ENCODE peak calls at places on chromosomes 7 and 10, in eight cellular contexts. One of them, this sample, is unnamed. For H3K79me2, the result is how much of the 10 kb centered on the place peaks cover.

GRCh38 chr7:25968205-25968993 is 183.6 kb upstream of the NFE2L3 start:
- DNase-seq in endothelial cell of umbilical vein: no peak
- DNase-seq in hepatocyte: no peak
- DNase-seq in fibroblast of lung: no peak
- DNase-seq in GM23338: no peak
- DNase-seq in Karpas-422: peak
- DNase-seq in HCT116: no peak
- DNase-seq in H1: no peak
- DNase-seq in this sample: peak

GRCh38 chr10:108180883-108181282 is 1016.4 kb upstream of the SORCS1 start:
- DNase-seq in endothelial cell of umbilical vein: no peak
- DNase-seq in hepatocyte: peak
- DNase-seq in fibroblast of lung: no peak
- DNase-seq in GM23338: peak
- DNase-seq in Karpas-422: no peak
- DNase-seq in HCT116: no peak
- DNase-seq in H1: no peak
- DNase-seq in this sample: no peak

GRCh38 chr7:108193593-108194498 is 63.7 kb upstream of the LAMB4 start:
- DNase-seq in endothelial cell of umbilical vein: no peak
- DNase-seq in hepatocyte: no peak
- DNase-seq in fibroblast of lung: no peak
- DNase-seq in GM23338: peak
- DNase-seq in Karpas-422: no peak
- DNase-seq in HCT116: no peak
- DNase-seq in H1: no peak
- DNase-seq in this sample: no peak

GRCh38 chr10:132359305-132360040 is 27.5 kb downstream of the LRRC27 start:
- DNase-seq in endothelial cell of umbilical vein: no peak
- DNase-seq in hepatocyte: no peak
- DNase-seq in fibroblast of lung: no peak
- DNase-seq in GM23338: no peak
- DNase-seq in Karpas-422: no peak
- DNase-seq in HCT116: no peak
- DNase-seq in H1: no peak
- DNase-seq in this sample: no peak

GRCh38 chr10:72107325-72108003 is 19.1 kb upstream of the SPOCK2 start:
- DNase-seq in endothelial cell of umbilical vein: no peak
- DNase-seq in hepatocyte: no peak
- DNase-seq in fibroblast of lung: no peak
- DNase-seq in GM23338: no peak
- DNase-seq in Karpas-422: no peak
- DNase-seq in HCT116: no peak
- DNase-seq in H1: no peak
- DNase-seq in this sample: peak

GRCh38 chr10:62814901-62815372 is 1.2 kb downstream of the EGR2 start:
- DNase-seq in endothelial cell of umbilical vein: no peak
- DNase-seq in hepatocyte: peak
- DNase-seq in fibroblast of lung: no peak
- DNase-seq in GM23338: peak
- DNase-seq in Karpas-422: no peak
- DNase-seq in HCT116: no peak
- DNase-seq in H1: peak
- DNase-seq in this sample: no peak

GRCh38 chr10:127991543-127992255 is 84.8 kb downstream of the PTPRE start:
- DNase-seq in endothelial cell of umbilical vein: no peak
- DNase-seq in hepatocyte: no peak
- DNase-seq in fibroblast of lung: no peak
- DNase-seq in GM23338: no peak
- DNase-seq in Karpas-422: no peak
- DNase-seq in HCT116: no peak
- DNase-seq in H1: no peak
- DNase-seq in this sample: no peak

GRCh38 chr10:20228748-20229147 is 412.5 kb downstream of the PLXDC2 start:
- DNase-seq in endothelial cell of umbilical vein: no peak
- DNase-seq in hepatocyte: no peak
- DNase-seq in fibroblast of lung: no peak
- DNase-seq in GM23338: no peak
- DNase-seq in Karpas-422: no peak
- DNase-seq in HCT116: no peak
- DNase-seq in H1: no peak
- DNase-seq in this sample: no peak

GRCh38 chr10:108358912-108359311 is 1194.4 kb upstream of the SORCS1 start:
- DNase-seq in endothelial cell of umbilical vein: no peak
- DNase-seq in hepatocyte: peak
- DNase-seq in fibroblast of lung: peak
- DNase-seq in GM23338: no peak
- DNase-seq in Karpas-422: no peak
- DNase-seq in HCT116: no peak
- DNase-seq in H1: no peak
- DNase-seq in this sample: no peak

GRCh38 chr7:112566392-112567324 is 85.9 kb downstream of the LSMEM1 start:
- DNase-seq in endothelial cell of umbilical vein: peak
- DNase-seq in hepatocyte: no peak
- DNase-seq in fibroblast of lung: no peak
- DNase-seq in GM23338: no peak
- DNase-seq in Karpas-422: no peak
- DNase-seq in HCT116: no peak
- DNase-seq in H1: no peak
- DNase-seq in this sample: no peak

GRCh38 chr10:25125151-25125550 is 49.6 kb upstream of the GPR158 start:
- DNase-seq in endothelial cell of umbilical vein: no peak
- DNase-seq in hepatocyte: no peak
- DNase-seq in fibroblast of lung: no peak
- DNase-seq in GM23338: peak
- DNase-seq in Karpas-422: no peak
- DNase-seq in HCT116: no peak
- DNase-seq in H1: peak
- DNase-seq in this sample: no peak

GRCh38 chr10:28279878-28280277 is 23.0 kb downstream of the MPP7 start:
- DNase-seq in endothelial cell of umbilical vein: no peak
- DNase-seq in hepatocyte: no peak
- DNase-seq in fibroblast of lung: no peak
- DNase-seq in GM23338: no peak
- DNase-seq in Karpas-422: no peak
- DNase-seq in HCT116: no peak
- DNase-seq in H1: no peak
- DNase-seq in this sample: no peak

GRCh38 chr10:24665001-24665400 is 58.7 kb downstream of the ARHGAP21 start:
- DNase-seq in endothelial cell of umbilical vein: no peak
- DNase-seq in hepatocyte: no peak
- DNase-seq in fibroblast of lung: no peak
- DNase-seq in GM23338: no peak
- DNase-seq in Karpas-422: no peak
- DNase-seq in HCT116: no peak
- DNase-seq in H1: no peak
- DNase-seq in this sample: no peak

GRCh38 chr7:101216001-101216859 is 1.2 kb downstream of the PLOD3 start:
- DNase-seq in endothelial cell of umbilical vein: no peak
- DNase-seq in hepatocyte: no peak
- DNase-seq in fibroblast of lung: no peak
- DNase-seq in GM23338: no peak
- DNase-seq in Karpas-422: peak
- DNase-seq in HCT116: no peak
- DNase-seq in H1: no peak
- DNase-seq in this sample: no peak

GRCh38 chr7:40419832-40420231 is 285.0 kb downstream of the SUGCT start:
- DNase-seq in endothelial cell of umbilical vein: no peak
- DNase-seq in hepatocyte: no peak
- DNase-seq in fibroblast of lung: no peak
- DNase-seq in GM23338: no peak
- DNase-seq in Karpas-422: no peak
- DNase-seq in HCT116: no peak
- DNase-seq in H1: no peak
- DNase-seq in this sample: no peak

GRCh38 chr10:118107541-118107940 is 60.8 kb upstream of the RAB11FIP2 start:
- DNase-seq in endothelial cell of umbilical vein: no peak
- DNase-seq in hepatocyte: no peak
- DNase-seq in fibroblast of lung: no peak
- DNase-seq in GM23338: no peak
- DNase-seq in Karpas-422: no peak
- DNase-seq in HCT116: no peak
- DNase-seq in H1: no peak
- DNase-seq in this sample: no peak

GRCh38 chr10:52032681-52033629 is 281.1 kb upstream of the DKK1 start:
- DNase-seq in endothelial cell of umbilical vein: no peak
- DNase-seq in hepatocyte: no peak
- DNase-seq in fibroblast of lung: no peak
- DNase-seq in GM23338: no peak
- DNase-seq in Karpas-422: no peak
- DNase-seq in HCT116: no peak
- DNase-seq in H1: no peak
- DNase-seq in this sample: no peak

GRCh38 chr10:109961181-109962001 is 38.1 kb upstream of the XPNPEP1 start:
- DNase-seq in endothelial cell of umbilical vein: peak
- DNase-seq in hepatocyte: no peak
- DNase-seq in fibroblast of lung: peak
- DNase-seq in GM23338: peak
- DNase-seq in Karpas-422: no peak
- DNase-seq in HCT116: no peak
- DNase-seq in H1: no peak
- DNase-seq in this sample: no peak

GRCh38 chr7:81410471-81411117 is 359.3 kb downstream of the HGF start:
- DNase-seq in endothelial cell of umbilical vein: peak
- DNase-seq in hepatocyte: no peak
- DNase-seq in fibroblast of lung: no peak
- DNase-seq in GM23338: no peak
- DNase-seq in Karpas-422: no peak
- DNase-seq in HCT116: no peak
- DNase-seq in H1: no peak
- DNase-seq in this sample: no peak

DNA sequence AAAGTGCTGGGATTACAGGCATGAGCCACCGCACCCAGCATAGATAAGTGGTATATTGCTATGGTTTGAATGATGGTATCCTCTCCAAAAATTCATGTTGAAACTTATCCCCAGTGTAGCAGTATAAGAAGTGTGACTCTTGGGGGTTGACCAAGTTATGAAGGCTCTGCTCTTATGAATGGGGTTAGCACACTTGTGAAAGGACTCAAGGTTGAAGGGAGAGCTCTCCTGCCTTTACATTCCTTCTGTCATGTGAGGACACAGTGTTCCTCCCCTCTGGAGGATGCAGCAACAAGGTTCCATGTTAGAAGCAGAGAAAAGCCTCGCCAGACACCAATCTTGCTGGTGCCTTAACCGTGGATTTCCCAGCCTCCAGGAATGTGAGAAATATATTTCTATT is 58.0 kb downstream of the ADK start:
- DNase-seq in endothelial cell of umbilical vein: no peak
- DNase-seq in hepatocyte: no peak
- DNase-seq in fibroblast of lung: no peak
- DNase-seq in GM23338: no peak
- DNase-seq in Karpas-422: no peak
- DNase-seq in HCT116: no peak
- DNase-seq in H1: no peak
- DNase-seq in this sample: no peak
- H3K79me2 ChIP-seq in endothelial cell of umbilical vein: under half
- H3K79me2 ChIP-seq in hepatocyte: under half
- H3K79me2 ChIP-seq in fibroblast of lung: under half
- H3K79me2 ChIP-seq in GM23338: under half
- H3K79me2 ChIP-seq in Karpas-422: half or more
- H3K79me2 ChIP-seq in HCT116: under half
- H3K79me2 ChIP-seq in H1: under half
- H3K79me2 ChIP-seq in this sample: under half

GRCh38 chr7:47480576-47481538 is 101.1 kb downstream of the TNS3 start:
- DNase-seq in endothelial cell of umbilical vein: no peak
- DNase-seq in hepatocyte: no peak
- DNase-seq in fibroblast of lung: no peak
- DNase-seq in GM23338: peak
- DNase-seq in Karpas-422: no peak
- DNase-seq in HCT116: no peak
- DNase-seq in H1: no peak
- DNase-seq in this sample: no peak
- H3K79me2 ChIP-seq in endothelial cell of umbilical vein: under half
- H3K79me2 ChIP-seq in hepatocyte: half or more
- H3K79me2 ChIP-seq in fibroblast of lung: under half
- H3K79me2 ChIP-seq in GM23338: under half
- H3K79me2 ChIP-seq in Karpas-422: half or more
- H3K79me2 ChIP-seq in HCT116: under half
- H3K79me2 ChIP-seq in H1: under half
- H3K79me2 ChIP-seq in this sample: under half

GRCh38 chr7:156848979-156849378 is 44.0 kb downstream of the LMBR1 start:
- DNase-seq in endothelial cell of umbilical vein: no peak
- DNase-seq in hepatocyte: no peak
- DNase-seq in fibroblast of lung: no peak
- DNase-seq in GM23338: no peak
- DNase-seq in Karpas-422: no peak
- DNase-seq in HCT116: no peak
- DNase-seq in H1: no peak
- DNase-seq in this sample: no peak
- H3K79me2 ChIP-seq in endothelial cell of umbilical vein: under half
- H3K79me2 ChIP-seq in hepatocyte: half or more
- H3K79me2 ChIP-seq in fibroblast of lung: under half
- H3K79me2 ChIP-seq in GM23338: half or more
- H3K79me2 ChIP-seq in Karpas-422: half or more
- H3K79me2 ChIP-seq in HCT116: half or more
- H3K79me2 ChIP-seq in H1: under half
- H3K79me2 ChIP-seq in this sample: half or more

DNA sequence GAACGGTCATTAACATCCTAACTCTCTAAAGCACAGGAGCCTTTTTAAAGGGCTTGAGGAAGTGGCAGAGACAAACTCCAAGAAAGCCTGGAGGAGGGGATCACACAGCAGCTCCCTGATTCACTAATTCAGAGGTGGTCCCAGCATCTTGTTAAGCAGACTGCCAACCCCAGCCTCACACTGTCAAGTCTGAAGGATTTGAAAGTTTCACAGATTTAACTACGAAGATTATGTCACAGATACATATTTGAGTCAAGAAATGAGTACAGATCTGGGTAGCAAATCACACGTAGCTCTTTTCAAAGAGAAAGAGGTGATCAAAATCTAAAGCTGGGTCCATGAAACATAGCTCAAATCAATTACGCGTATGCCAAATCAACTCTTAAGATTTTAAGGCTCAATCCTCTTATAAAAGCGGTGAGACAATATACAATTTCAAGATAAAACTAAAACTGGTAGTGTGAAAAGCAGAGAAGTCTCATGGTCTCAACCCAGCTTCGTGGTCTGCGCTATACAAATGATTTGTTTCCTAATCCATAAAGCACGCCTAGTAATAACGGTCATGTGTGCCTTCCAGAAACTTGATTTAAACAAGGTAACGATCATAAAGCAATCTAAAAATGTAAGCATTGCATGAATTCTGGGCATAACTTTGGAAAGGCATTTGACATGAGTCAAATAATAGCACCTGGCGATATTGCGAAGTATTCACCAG is 229.9 kb upstream of the MKLN1 start:
- DNase-seq in endothelial cell of umbilical vein: no peak
- DNase-seq in hepatocyte: no peak
- DNase-seq in fibroblast of lung: no peak
- DNase-seq in GM23338: no peak
- DNase-seq in Karpas-422: no peak
- DNase-seq in HCT116: no peak
- DNase-seq in H1: no peak
- DNase-seq in this sample: no peak
- H3K79me2 ChIP-seq in endothelial cell of umbilical vein: under half
- H3K79me2 ChIP-seq in hepatocyte: under half
- H3K79me2 ChIP-seq in fibroblast of lung: half or more
- H3K79me2 ChIP-seq in GM23338: half or more
- H3K79me2 ChIP-seq in Karpas-422: half or more
- H3K79me2 ChIP-seq in HCT116: half or more
- H3K79me2 ChIP-seq in H1: under half
- H3K79me2 ChIP-seq in this sample: half or more